ENCODE peak calls at places on chromosome 20, in six cellular contexts. E is GM13976, D is ovary, M is osteoblast, W is kidney epithelial cell, J is HCT116. B is an unnamed sample.

GRCh38 chr20:4708036-4708435 is 13.7 kb upstream of the PRND start:
- DNase-seq in E (no peak), D (no peak), M (no peak), W (no peak), J (no peak), B (no peak)

GRCh38 chr20:63082308-63082938 is 75.7 kb upstream of the BHLHE23 start:
- DNase-seq in E (peak), D (peak), M (peak), W (no peak), J (no peak), B (no peak)

GRCh38 chr20:47165376-47165865 is 191.1 kb downstream of the ZMYND8 start:
- DNase-seq in E (no peak), D (no peak), M (no peak), W (no peak), J (no peak), B (no peak)

GRCh38 chr20:12241065-12241464 is 323.4 kb downstream of the BTBD3 start:
- DNase-seq in E (no peak), D (no peak), M (no peak), W (no peak), J (no peak), B (no peak)

GRCh38 chr20:11851646-11852045 is 66.0 kb upstream of the BTBD3 start:
- DNase-seq in E (no peak), D (no peak), M (no peak), W (no peak), J (no peak), B (peak)

GRCh38 chr20:62214067-62214466 is 6.0 kb downstream of the HRH3 start:
- DNase-seq in E (no peak), D (no peak), M (no peak), W (no peak), J (no peak), B (no peak)

GRCh38 chr20:33415948-33416347 is 14.6 kb upstream of the CDK5RAP1 start:
- DNase-seq in E (no peak), D (no peak), M (peak), W (no peak), J (no peak), B (no peak)

GRCh38 chr20:8215516-8215915 is 83.5 kb downstream of the PLCB1 start:
- DNase-seq in E (no peak), D (no peak), M (no peak), W (no peak), J (no peak), B (no peak)

GRCh38 chr20:21510414-21510971 is 3.4 kb downstream of the NKX2-2 start:
- DNase-seq in E (peak), D (no peak), M (peak), W (no peak), J (no peak), B (no peak)

GRCh38 chr20:16191496-16191895 is 381.8 kb downstream of the KIF16B start:
- DNase-seq in E (no peak), D (no peak), M (no peak), W (no peak), J (no peak), B (no peak)

GRCh38 chr20:53925651-53926401 is 144.6 kb downstream of the BCAS1 start:
- DNase-seq in E (no peak), D (no peak), M (no peak), W (no peak), J (no peak), B (no peak)

GRCh38 chr20:19934792-19935491 is 82.2 kb upstream of the NAA20 start:
- DNase-seq in E (peak), D (no peak), M (no peak), W (no peak), J (no peak), B (no peak)

GRCh38 chr20:22601361-22602141 is 17.2 kb upstream of the FOXA2 start:
- DNase-seq in E (no peak), D (no peak), M (no peak), W (no peak), J (no peak), B (no peak)

GRCh38 chr20:32845786-32846185 is 12.9 kb upstream of the EFCAB8 start:
- DNase-seq in E (no peak), D (no peak), M (peak), W (no peak), J (no peak), B (no peak)

GRCh38 chr20:53774487-53775203 is 181.0 kb upstream of the ZNF217 start:
- DNase-seq in E (no peak), D (no peak), M (peak), W (peak), J (peak), B (no peak)

GRCh38 chr20:61372151-61373054 is 120.3 kb downstream of the CDH4 start:
- DNase-seq in E (no peak), D (no peak), M (peak), W (no peak), J (no peak), B (no peak)

GRCh38 chr20:51372176-51372803 is 170.2 kb downstream of the NFATC2 start:
- DNase-seq in E (peak), D (peak), M (peak), W (no peak), J (peak), B (no peak)

GRCh38 chr20:36196676-36197075 is 39.6 kb upstream of the AAR2 start:
- DNase-seq in E (no peak), D (no peak), M (peak), W (no peak), J (no peak), B (no peak)

GRCh38 chr20:31414381-31414780 is 8.4 kb upstream of the DEFB121 start:
- DNase-seq in E (no peak), D (no peak), M (no peak), W (no peak), J (no peak), B (no peak)

GRCh38 chr20:31406115-31406514 is at the start of gene DEFB121:
- DNase-seq in E (no peak), D (no peak), M (no peak), W (no peak), J (no peak), B (no peak)

GRCh38 chr20:31410011-31410410 is 4.0 kb upstream of the DEFB121 start:
- DNase-seq in E (no peak), D (no peak), M (no peak), W (no peak), J (no peak), B (no peak)
- TF ChIP-seq CTCF in E (no peak), D (no peak), M (no peak), W (no peak), J (no peak), B (no peak)

GRCh38 chr20:44747166-44748004 is 1.7 kb downstream of the KCNK15 start:
- DNase-seq in E (peak), D (peak), M (peak), W (peak), J (peak), B (peak)

GRCh38 chr20:44752099-44752931 is 6.7 kb downstream of the KCNK15 start:
- DNase-seq in E (no peak), D (no peak), M (peak), W (no peak), J (no peak), B (no peak)

GRCh38 chr20:44746367-44747165 is 901 bp downstream of the KCNK15 start:
- DNase-seq in E (no peak), D (no peak), M (peak), W (no peak), J (no peak), B (no peak)

GRCh38 chr20:44748005-44748370 is 2.3 kb downstream of the KCNK15 start:
- DNase-seq in E (no peak), D (no peak), M (peak), W (no peak), J (peak), B (no peak)

DNA sequence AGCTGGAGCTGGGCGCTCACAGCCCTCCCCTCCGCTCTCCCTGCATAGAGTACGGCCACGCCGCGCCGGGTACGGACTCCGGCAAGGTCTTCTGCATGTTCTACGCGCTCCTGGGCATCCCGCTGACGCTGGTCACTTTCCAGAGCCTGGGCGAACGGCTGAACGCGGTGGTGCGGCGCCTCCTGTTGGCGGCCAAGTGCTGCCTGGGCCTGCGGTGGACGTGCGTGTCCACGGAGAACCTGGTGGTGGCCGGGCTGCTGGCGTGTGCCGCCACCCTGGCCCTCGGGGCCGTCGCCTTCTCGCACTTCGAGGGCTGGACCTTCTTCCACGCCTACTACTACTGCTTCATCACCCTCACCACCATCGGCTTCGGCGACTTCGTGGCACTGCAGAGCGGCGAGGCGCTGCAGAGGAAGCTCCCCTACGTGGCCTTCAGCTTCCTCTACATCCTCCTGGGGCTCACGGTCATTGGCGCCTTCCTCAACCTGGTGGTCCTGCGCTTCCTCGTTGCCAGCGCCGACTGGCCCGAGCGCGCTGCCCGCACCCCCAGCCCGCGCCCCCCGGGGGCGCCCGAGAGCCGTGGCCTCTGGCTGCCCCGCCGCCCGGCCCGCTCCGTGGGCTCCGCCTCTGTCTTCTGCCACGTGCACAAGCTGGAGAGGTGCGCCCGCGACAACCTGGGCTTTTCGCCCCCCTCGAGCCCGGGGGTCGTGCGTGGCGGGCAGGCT is 4.6 kb downstream of the KCNK15 start:
- DNase-seq in E (no peak), D (no peak), M (peak), W (no peak), J (no peak), B (no peak)
- TF ChIP-seq CTCF in E (no peak), D (no peak), M (no peak), W (peak), J (no peak), B (peak)

DNA sequence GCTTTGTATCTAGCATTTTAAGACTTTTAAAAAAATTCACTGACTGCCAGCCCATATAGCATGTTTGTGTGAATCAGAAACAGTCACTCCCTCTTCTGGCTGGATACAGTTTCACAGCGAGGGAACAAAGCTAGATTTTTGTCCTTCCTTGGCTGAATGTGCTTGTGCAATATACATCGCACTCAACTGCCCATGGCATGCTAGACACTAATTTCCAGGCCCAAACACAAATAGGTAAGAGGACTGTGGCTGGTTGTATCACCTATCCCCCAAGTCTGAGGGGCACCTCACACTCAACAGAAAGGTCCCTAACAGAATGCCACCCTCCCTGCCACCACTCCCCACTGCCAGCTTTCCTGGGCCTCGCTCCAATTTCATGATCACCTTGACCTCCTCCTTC is 16.2 kb upstream of the BLCAP start:
- DNase-seq in E (no peak), D (no peak), M (no peak), W (no peak), J (no peak), B (no peak)
- TF ChIP-seq CTCF in E (no peak), D (no peak), M (peak), W (peak), J (peak), B (peak)

DNA sequence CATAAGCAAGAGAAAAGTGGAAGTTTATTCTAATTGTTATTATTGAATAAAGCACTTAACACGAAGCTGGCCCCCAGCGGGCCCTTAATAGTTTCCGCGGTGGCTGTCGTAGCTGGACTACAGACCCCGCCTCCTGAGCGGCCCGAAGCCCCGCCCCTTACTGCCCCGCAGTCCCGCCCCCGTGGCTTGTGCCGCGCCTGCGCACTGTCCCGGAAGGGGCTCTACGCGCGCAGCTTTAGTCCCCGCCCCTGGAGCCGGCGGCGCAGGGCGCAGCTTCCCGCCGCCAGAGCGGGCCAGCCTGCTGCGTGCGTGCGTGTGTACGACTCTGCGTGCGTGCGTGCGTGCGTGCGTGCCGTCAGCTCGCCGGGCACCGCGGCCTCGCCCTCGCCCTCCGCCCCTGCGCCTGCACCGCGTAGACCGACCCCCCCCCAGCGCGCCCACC is at the start of gene VAPB:
- DNase-seq in E (peak), D (peak), M (peak), W (peak), J (peak), B (peak)
- TF ChIP-seq CTCF in E (no peak), D (no peak), M (no peak), W (no peak), J (no peak), B (no peak)

GRCh38 chr20:13744403-13744802 is 40.3 kb downstream of the ESF1 start:
- DNase-seq in E (no peak), D (no peak), M (no peak), W (no peak), J (no peak), B (no peak)

GRCh38 chr20:13736792-13737191 is 47.9 kb downstream of the ESF1 start:
- DNase-seq in E (no peak), D (no peak), M (no peak), W (no peak), J (no peak), B (no peak)

GRCh38 chr20:13735829-13736228 is 48.9 kb downstream of the ESF1 start:
- DNase-seq in E (no peak), D (no peak), M (no peak), W (no peak), J (no peak), B (no peak)

GRCh38 chr20:13741879-13742278 is 42.8 kb downstream of the ESF1 start:
- DNase-seq in E (no peak), D (no peak), M (no peak), W (no peak), J (peak), B (no peak)

GRCh38 chr20:13739726-13740649 is 44.7 kb downstream of the ESF1 start:
- DNase-seq in E (no peak), D (no peak), M (no peak), W (no peak), J (no peak), B (no peak)
- TF ChIP-seq CTCF in E (no peak), D (no peak), M (no peak), W (no peak), J (no peak), B (no peak)

DNA sequence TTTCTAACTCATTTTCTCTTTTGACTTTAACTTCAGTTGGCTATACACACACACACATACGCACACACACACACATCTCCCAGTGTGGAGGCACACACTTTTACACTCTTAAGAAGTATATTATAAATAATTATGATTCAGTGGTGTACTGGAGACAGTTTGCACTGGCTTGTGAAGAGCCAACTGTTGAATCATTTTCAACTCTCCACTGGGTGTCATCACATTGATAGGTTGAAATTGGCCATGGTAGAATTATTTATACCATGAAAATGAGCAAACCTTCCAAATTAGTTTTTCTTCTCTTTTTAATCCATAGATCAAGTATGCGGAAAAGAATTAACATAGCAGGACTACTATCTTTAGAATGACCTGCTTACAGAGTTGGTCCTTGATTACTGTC is 407.1 kb downstream of the BMP2 start:
- DNase-seq in E (no peak), D (no peak), M (no peak), W (no peak), J (no peak), B (no peak)
- TF ChIP-seq CTCF in E (no peak), D (no peak), M (no peak), W (no peak), J (no peak), B (no peak)

GRCh38 chr20:60221593-60221992 is 263.4 kb downstream of the CDH26 start:
- DNase-seq in E (no peak), D (no peak), M (no peak), W (no peak), J (no peak), B (no peak)

GRCh38 chr20:60222497-60222896 is 264.3 kb downstream of the CDH26 start:
- DNase-seq in E (no peak), D (no peak), M (no peak), W (no peak), J (no peak), B (no peak)

GRCh38 chr20:60223174-60223573 is 265.0 kb downstream of the CDH26 start:
- DNase-seq in E (no peak), D (no peak), M (no peak), W (no peak), J (no peak), B (no peak)

GRCh38 chr20:60228255-60228654 is 270.0 kb downstream of the CDH26 start:
- DNase-seq in E (no peak), D (no peak), M (no peak), W (no peak), J (no peak), B (no peak)

GRCh38 chr20:60224914-60225313 is 266.7 kb downstream of the CDH26 start:
- DNase-seq in E (no peak), D (no peak), M (no peak), W (no peak), J (no peak), B (no peak)
- TF ChIP-seq CTCF in E (no peak), D (no peak), M (peak), W (peak), J (no peak), B (peak)